ENCODE peak calls at places on chromosome 6, in nine cellular contexts. One of them, this sample, is unnamed.

GRCh38 chr6:157763129-157763893 is 59.7 kb upstream of the SNX9 start:
- DNase-seq in endothelial cell of umbilical vein: peak
- DNase-seq in ovary: peak
- DNase-seq in uterus: peak
- DNase-seq in cardiac muscle cell: no peak
- DNase-seq in body of pancreas: peak
- DNase-seq in lower lobe of right lung: peak
- DNase-seq in suprapubic skin: peak
- DNase-seq in mammary epithelial cell: peak
- DNase-seq in this sample: peak

GRCh38 chr6:134628154-134628553 is 310.2 kb upstream of the SGK1 start:
- DNase-seq in endothelial cell of umbilical vein: no peak
- DNase-seq in ovary: no peak
- DNase-seq in uterus: no peak
- DNase-seq in cardiac muscle cell: no peak
- DNase-seq in body of pancreas: no peak
- DNase-seq in lower lobe of right lung: no peak
- DNase-seq in suprapubic skin: no peak
- DNase-seq in mammary epithelial cell: no peak
- DNase-seq in this sample: no peak

GRCh38 chr6:166678426-166678825 is 51.4 kb upstream of the RPS6KA2 start:
- DNase-seq in endothelial cell of umbilical vein: no peak
- DNase-seq in ovary: no peak
- DNase-seq in uterus: no peak
- DNase-seq in cardiac muscle cell: no peak
- DNase-seq in body of pancreas: peak
- DNase-seq in lower lobe of right lung: no peak
- DNase-seq in suprapubic skin: no peak
- DNase-seq in mammary epithelial cell: no peak
- DNase-seq in this sample: peak

GRCh38 chr6:132934496-132934895 is 120.1 kb downstream of the RPS12 start:
- DNase-seq in endothelial cell of umbilical vein: no peak
- DNase-seq in ovary: no peak
- DNase-seq in uterus: no peak
- DNase-seq in cardiac muscle cell: no peak
- DNase-seq in body of pancreas: no peak
- DNase-seq in lower lobe of right lung: no peak
- DNase-seq in suprapubic skin: no peak
- DNase-seq in mammary epithelial cell: no peak
- DNase-seq in this sample: no peak

GRCh38 chr6:81812416-81812815 is 59.9 kb upstream of the TENT5A start:
- DNase-seq in endothelial cell of umbilical vein: no peak
- DNase-seq in ovary: no peak
- DNase-seq in uterus: no peak
- DNase-seq in cardiac muscle cell: no peak
- DNase-seq in body of pancreas: no peak
- DNase-seq in lower lobe of right lung: no peak
- DNase-seq in suprapubic skin: no peak
- DNase-seq in mammary epithelial cell: no peak
- DNase-seq in this sample: no peak

GRCh38 chr6:31068738-31069340 is 43.5 kb downstream of the C6orf15 start:
- DNase-seq in endothelial cell of umbilical vein: peak
- DNase-seq in ovary: peak
- DNase-seq in uterus: peak
- DNase-seq in cardiac muscle cell: peak
- DNase-seq in body of pancreas: peak
- DNase-seq in lower lobe of right lung: peak
- DNase-seq in suprapubic skin: peak
- DNase-seq in mammary epithelial cell: peak
- DNase-seq in this sample: no peak

GRCh38 chr6:145212807-145213206 is 522.5 kb downstream of the EPM2A start:
- DNase-seq in endothelial cell of umbilical vein: no peak
- DNase-seq in ovary: no peak
- DNase-seq in uterus: no peak
- DNase-seq in cardiac muscle cell: no peak
- DNase-seq in body of pancreas: no peak
- DNase-seq in lower lobe of right lung: no peak
- DNase-seq in suprapubic skin: no peak
- DNase-seq in mammary epithelial cell: no peak
- DNase-seq in this sample: no peak

GRCh38 chr6:141925001-141925400 is 207.7 kb upstream of the GJE1 start:
- DNase-seq in endothelial cell of umbilical vein: no peak
- DNase-seq in ovary: no peak
- DNase-seq in uterus: no peak
- DNase-seq in cardiac muscle cell: peak
- DNase-seq in body of pancreas: no peak
- DNase-seq in lower lobe of right lung: no peak
- DNase-seq in suprapubic skin: no peak
- DNase-seq in mammary epithelial cell: no peak
- DNase-seq in this sample: no peak

GRCh38 chr6:12313992-12314589 is 23.9 kb downstream of the EDN1 start:
- DNase-seq in endothelial cell of umbilical vein: peak
- DNase-seq in ovary: no peak
- DNase-seq in uterus: no peak
- DNase-seq in cardiac muscle cell: no peak
- DNase-seq in body of pancreas: peak
- DNase-seq in lower lobe of right lung: no peak
- DNase-seq in suprapubic skin: no peak
- DNase-seq in mammary epithelial cell: peak
- DNase-seq in this sample: peak

GRCh38 chr6:147972436-147972835 is 370.2 kb upstream of the SASH1 start:
- DNase-seq in endothelial cell of umbilical vein: no peak
- DNase-seq in ovary: no peak
- DNase-seq in uterus: no peak
- DNase-seq in cardiac muscle cell: no peak
- DNase-seq in body of pancreas: no peak
- DNase-seq in lower lobe of right lung: no peak
- DNase-seq in suprapubic skin: no peak
- DNase-seq in mammary epithelial cell: no peak
- DNase-seq in this sample: no peak

GRCh38 chr6:31791324-31792089 is 4.0 kb downstream of the VARS1 start:
- DNase-seq in endothelial cell of umbilical vein: peak
- DNase-seq in ovary: no peak
- DNase-seq in uterus: peak
- DNase-seq in cardiac muscle cell: peak
- DNase-seq in body of pancreas: peak
- DNase-seq in lower lobe of right lung: no peak
- DNase-seq in suprapubic skin: no peak
- DNase-seq in mammary epithelial cell: no peak
- DNase-seq in this sample: no peak

DNA sequence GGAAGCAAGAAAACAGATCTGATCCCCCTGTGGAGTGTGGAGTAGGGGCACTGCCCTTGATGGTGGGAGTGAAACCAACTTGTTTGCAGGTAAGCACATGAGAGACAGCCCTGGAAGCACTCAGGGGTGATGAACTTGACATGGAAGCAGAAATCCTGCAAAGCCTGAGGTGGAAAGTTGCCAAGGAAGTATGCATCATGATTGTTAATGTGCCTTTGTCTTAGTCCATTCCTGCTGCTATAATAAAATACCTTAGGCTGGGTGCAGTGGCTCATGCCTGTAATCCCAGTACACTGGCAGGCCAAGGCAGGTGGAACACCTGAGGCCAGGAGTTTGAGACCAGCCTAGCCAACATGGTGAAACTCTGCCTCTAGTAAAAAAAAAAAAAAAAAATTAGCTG is 40.2 kb upstream of the IFNGR1 start:
- DNase-seq in endothelial cell of umbilical vein: peak
- DNase-seq in ovary: no peak
- DNase-seq in uterus: no peak
- DNase-seq in cardiac muscle cell: no peak
- DNase-seq in body of pancreas: no peak
- DNase-seq in lower lobe of right lung: no peak
- DNase-seq in suprapubic skin: no peak
- DNase-seq in mammary epithelial cell: peak
- DNase-seq in this sample: peak
- H3K27ac ChIP-seq in endothelial cell of umbilical vein: no peak
- H3K27ac ChIP-seq in ovary: no peak
- H3K27ac ChIP-seq in uterus: no peak
- H3K27ac ChIP-seq in cardiac muscle cell: no peak
- H3K27ac ChIP-seq in body of pancreas: no peak
- H3K27ac ChIP-seq in lower lobe of right lung: no peak
- H3K27ac ChIP-seq in suprapubic skin: no peak
- H3K27ac ChIP-seq in mammary epithelial cell: no peak
- H3K27ac ChIP-seq in this sample: no peak

GRCh38 chr6:170506446-170506845 is 46.7 kb downstream of the PSMB1 start:
- DNase-seq in endothelial cell of umbilical vein: no peak
- DNase-seq in ovary: no peak
- DNase-seq in uterus: no peak
- DNase-seq in cardiac muscle cell: no peak
- DNase-seq in body of pancreas: no peak
- DNase-seq in lower lobe of right lung: no peak
- DNase-seq in suprapubic skin: no peak
- DNase-seq in mammary epithelial cell: no peak
- DNase-seq in this sample: no peak

GRCh38 chr6:170514908-170515307 is 38.2 kb downstream of the PSMB1 start:
- DNase-seq in endothelial cell of umbilical vein: no peak
- DNase-seq in ovary: no peak
- DNase-seq in uterus: no peak
- DNase-seq in cardiac muscle cell: no peak
- DNase-seq in body of pancreas: no peak
- DNase-seq in lower lobe of right lung: no peak
- DNase-seq in suprapubic skin: no peak
- DNase-seq in mammary epithelial cell: no peak
- DNase-seq in this sample: no peak

GRCh38 chr6:170516783-170517616 is 36.1 kb downstream of the PSMB1 start:
- DNase-seq in endothelial cell of umbilical vein: peak
- DNase-seq in ovary: no peak
- DNase-seq in uterus: peak
- DNase-seq in cardiac muscle cell: peak
- DNase-seq in body of pancreas: peak
- DNase-seq in lower lobe of right lung: peak
- DNase-seq in suprapubic skin: no peak
- DNase-seq in mammary epithelial cell: peak
- DNase-seq in this sample: peak

GRCh38 chr6:170510631-170511030 is 42.5 kb downstream of the PSMB1 start:
- DNase-seq in endothelial cell of umbilical vein: no peak
- DNase-seq in ovary: no peak
- DNase-seq in uterus: no peak
- DNase-seq in cardiac muscle cell: no peak
- DNase-seq in body of pancreas: no peak
- DNase-seq in lower lobe of right lung: no peak
- DNase-seq in suprapubic skin: no peak
- DNase-seq in mammary epithelial cell: no peak
- DNase-seq in this sample: no peak

GRCh38 chr6:170512249-170512648 is 40.9 kb downstream of the PSMB1 start:
- DNase-seq in endothelial cell of umbilical vein: no peak
- DNase-seq in ovary: no peak
- DNase-seq in uterus: no peak
- DNase-seq in cardiac muscle cell: no peak
- DNase-seq in body of pancreas: no peak
- DNase-seq in lower lobe of right lung: no peak
- DNase-seq in suprapubic skin: no peak
- DNase-seq in mammary epithelial cell: peak
- DNase-seq in this sample: peak
- H3K27ac ChIP-seq in endothelial cell of umbilical vein: no peak
- H3K27ac ChIP-seq in ovary: no peak
- H3K27ac ChIP-seq in uterus: no peak
- H3K27ac ChIP-seq in cardiac muscle cell: no peak
- H3K27ac ChIP-seq in body of pancreas: no peak
- H3K27ac ChIP-seq in lower lobe of right lung: no peak
- H3K27ac ChIP-seq in suprapubic skin: no peak
- H3K27ac ChIP-seq in mammary epithelial cell: no peak
- H3K27ac ChIP-seq in this sample: no peak

GRCh38 chr6:72813807-72814596 is 192.1 kb downstream of the KCNQ5 start:
- DNase-seq in endothelial cell of umbilical vein: no peak
- DNase-seq in ovary: no peak
- DNase-seq in uterus: no peak
- DNase-seq in cardiac muscle cell: no peak
- DNase-seq in body of pancreas: no peak
- DNase-seq in lower lobe of right lung: no peak
- DNase-seq in suprapubic skin: no peak
- DNase-seq in mammary epithelial cell: no peak
- DNase-seq in this sample: no peak

GRCh38 chr6:72811971-72812421 is 190.1 kb downstream of the KCNQ5 start:
- DNase-seq in endothelial cell of umbilical vein: peak
- DNase-seq in ovary: no peak
- DNase-seq in uterus: no peak
- DNase-seq in cardiac muscle cell: no peak
- DNase-seq in body of pancreas: no peak
- DNase-seq in lower lobe of right lung: no peak
- DNase-seq in suprapubic skin: no peak
- DNase-seq in mammary epithelial cell: peak
- DNase-seq in this sample: no peak

GRCh38 chr6:72809701-72810379 is 188.0 kb downstream of the KCNQ5 start:
- DNase-seq in endothelial cell of umbilical vein: no peak
- DNase-seq in ovary: no peak
- DNase-seq in uterus: no peak
- DNase-seq in cardiac muscle cell: no peak
- DNase-seq in body of pancreas: no peak
- DNase-seq in lower lobe of right lung: no peak
- DNase-seq in suprapubic skin: no peak
- DNase-seq in mammary epithelial cell: no peak
- DNase-seq in this sample: no peak

GRCh38 chr6:72816022-72816421 is 194.2 kb downstream of the KCNQ5 start:
- DNase-seq in endothelial cell of umbilical vein: no peak
- DNase-seq in ovary: no peak
- DNase-seq in uterus: no peak
- DNase-seq in cardiac muscle cell: no peak
- DNase-seq in body of pancreas: no peak
- DNase-seq in lower lobe of right lung: no peak
- DNase-seq in suprapubic skin: no peak
- DNase-seq in mammary epithelial cell: no peak
- DNase-seq in this sample: no peak

DNA sequence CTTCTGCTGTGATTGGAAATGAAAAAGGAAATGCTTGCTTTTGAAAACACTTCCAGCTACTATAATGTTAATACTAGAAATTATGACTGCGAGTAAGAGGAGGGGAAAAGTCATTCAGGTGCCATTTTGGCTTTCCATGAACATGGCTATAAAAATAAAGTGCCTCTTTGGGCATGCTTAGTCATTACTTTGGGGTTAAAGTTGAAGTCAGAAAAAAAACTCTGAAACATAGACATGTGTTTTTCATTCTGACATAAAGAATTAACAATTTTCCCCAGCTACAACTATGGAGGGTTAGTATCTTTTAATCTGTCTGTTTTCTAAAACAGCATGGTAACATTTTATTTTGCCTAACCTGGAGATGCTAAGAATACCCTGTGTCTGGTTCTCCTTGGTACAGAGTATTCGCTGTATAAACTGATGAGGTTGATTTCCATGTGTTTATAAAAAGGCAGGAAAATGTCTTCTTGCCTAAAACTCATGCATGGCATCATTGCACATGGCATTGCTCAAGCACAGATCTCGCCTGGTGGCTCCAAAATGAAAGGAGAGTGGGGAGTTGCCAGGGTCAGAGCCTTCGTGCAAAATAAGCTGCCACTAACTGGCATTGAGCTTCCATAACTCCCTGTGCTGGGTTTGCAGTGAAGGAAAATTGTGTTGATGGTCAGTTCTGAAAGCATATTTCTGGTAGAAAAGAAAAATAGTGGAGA is 188.9 kb downstream of the KCNQ5 start:
- DNase-seq in endothelial cell of umbilical vein: no peak
- DNase-seq in ovary: no peak
- DNase-seq in uterus: no peak
- DNase-seq in cardiac muscle cell: no peak
- DNase-seq in body of pancreas: no peak
- DNase-seq in lower lobe of right lung: no peak
- DNase-seq in suprapubic skin: no peak
- DNase-seq in mammary epithelial cell: no peak
- DNase-seq in this sample: no peak
- H3K27ac ChIP-seq in endothelial cell of umbilical vein: no peak
- H3K27ac ChIP-seq in ovary: no peak
- H3K27ac ChIP-seq in uterus: no peak
- H3K27ac ChIP-seq in cardiac muscle cell: peak
- H3K27ac ChIP-seq in body of pancreas: no peak
- H3K27ac ChIP-seq in lower lobe of right lung: no peak
- H3K27ac ChIP-seq in suprapubic skin: no peak
- H3K27ac ChIP-seq in mammary epithelial cell: no peak
- H3K27ac ChIP-seq in this sample: no peak

GRCh38 chr6:43724354-43724753 is 36.8 kb upstream of the MRPS18A start:
- DNase-seq in endothelial cell of umbilical vein: no peak
- DNase-seq in ovary: no peak
- DNase-seq in uterus: no peak
- DNase-seq in cardiac muscle cell: no peak
- DNase-seq in body of pancreas: no peak
- DNase-seq in lower lobe of right lung: no peak
- DNase-seq in suprapubic skin: no peak
- DNase-seq in mammary epithelial cell: no peak
- DNase-seq in this sample: no peak
- H3K27ac ChIP-seq in endothelial cell of umbilical vein: no peak
- H3K27ac ChIP-seq in ovary: no peak
- H3K27ac ChIP-seq in uterus: no peak
- H3K27ac ChIP-seq in cardiac muscle cell: no peak
- H3K27ac ChIP-seq in body of pancreas: no peak
- H3K27ac ChIP-seq in lower lobe of right lung: peak
- H3K27ac ChIP-seq in suprapubic skin: no peak
- H3K27ac ChIP-seq in mammary epithelial cell: peak
- H3K27ac ChIP-seq in this sample: peak

This sample was measured in epithelial cell of prostate.